ENCODE peak calls at places on chromosomes 1 and 21, in eight cellular contexts. F is T1000, B is fibroblast of pulmonary artery, Z is amniotic stem cell, S is OCI-LY7, E is substantia nigra, G is EH, U is glutamatergic neuron. H is an unnamed sample.

GRCh38 chr1:11961230-11961629 is 19.0 kb upstream of the MFN2 start:
- DNase-seq in U (no peak), B (peak), F (no peak), Z (no peak), E (peak), S (no peak), G (peak), H (peak)

GRCh38 chr1:2015383-2015735 is 3.8 kb upstream of the GABRD start:
- DNase-seq in Z (no peak), S (no peak), B (no peak), G (no peak), U (no peak), E (no peak), F (no peak), H (no peak)

GRCh38 chr1:113905435-113905861 is 322 bp downstream of the DCLRE1B start:
- DNase-seq in G (no peak), F (no peak), Z (no peak), B (no peak), S (peak), E (no peak), U (peak), H (no peak)

GRCh38 chr1:19071674-19072281 is 115.3 kb upstream of the IFFO2 start:
- DNase-seq in B (no peak), U (no peak), S (no peak), G (no peak), F (no peak), E (no peak), Z (no peak), H (no peak)

GRCh38 chr1:19384113-19384512 is 72.0 kb downstream of the SLC66A1 start:
- DNase-seq in Z (no peak), F (no peak), U (no peak), E (no peak), S (no peak), B (peak), G (peak), H (no peak)

GRCh38 chr1:217389895-217390294 is 241.0 kb downstream of the GPATCH2 start:
- DNase-seq in E (no peak), S (no peak), F (no peak), Z (no peak), G (no peak), B (no peak), U (no peak), H (no peak)

GRCh38 chr1:54643736-54644135 is 2.1 kb downstream of the MROH7 start:
- DNase-seq in S (no peak), B (no peak), F (no peak), U (no peak), Z (no peak), G (no peak), E (no peak), H (no peak)

GRCh38 chr1:179883040-179883501 is 986 bp downstream of the TOR1AIP1 start:
- DNase-seq in F (no peak), B (no peak), G (no peak), U (no peak), Z (peak), S (peak), E (no peak), H (no peak)

GRCh38 chr1:227915564-227916553 is 31.9 kb downstream of the WNT9A start:
- DNase-seq in G (no peak), B (no peak), F (no peak), Z (no peak), S (no peak), U (peak), E (no peak), H (no peak)

GRCh38 chr1:51378871-51379270 is 48.5 kb upstream of the TTC39A start:
- DNase-seq in F (no peak), U (no peak), B (peak), Z (no peak), S (no peak), E (no peak), G (no peak), H (no peak)

GRCh38 chr1:116961599-116961998 is 40.0 kb upstream of the CD101 start:
- DNase-seq in U (no peak), F (no peak), S (no peak), Z (no peak), B (no peak), G (no peak), E (no peak), H (no peak)

GRCh38 chr1:247407180-247407616 is 8.8 kb upstream of the NLRP3 start:
- DNase-seq in F (no peak), S (no peak), E (no peak), G (no peak), U (no peak), B (no peak), Z (no peak), H (no peak)

GRCh38 chr21:46110499-46111192 is 12.7 kb downstream of the COL6A2 start:
- DNase-seq in S (no peak), F (no peak), G (no peak), E (no peak), U (peak), B (no peak), Z (no peak), H (no peak)

GRCh38 chr1:175725684-175726083 is 17.7 kb downstream of the TNR start:
- DNase-seq in Z (no peak), S (peak), F (no peak), E (no peak), G (peak), U (no peak), B (peak), H (peak)

GRCh38 chr1:117229217-117229616 is 18.5 kb upstream of the VTCN1 start:
- DNase-seq in E (no peak), B (no peak), G (no peak), F (no peak), S (no peak), U (no peak), Z (no peak), H (no peak)

GRCh38 chr1:15916417-15916816 is 59.5 kb downstream of the ZBTB17 start:
- DNase-seq in S (no peak), B (no peak), F (no peak), G (peak), Z (no peak), E (no peak), U (no peak), H (peak)

GRCh38 chr1:171841050-171841910 is at the start of gene DNM3:
- DNase-seq in B (peak), U (peak), Z (peak), G (peak), E (peak), S (peak), F (peak), H (peak)

GRCh38 chr1:212485895-212486590 is 53.3 kb downstream of the NENF start:
- DNase-seq in B (peak), U (peak), S (no peak), G (peak), F (peak), Z (peak), E (no peak), H (peak)

GRCh38 chr1:150001415-150001814 is 9.1 kb downstream of the OTUD7B start:
- DNase-seq in U (no peak), E (no peak), B (peak), Z (no peak), G (no peak), S (no peak), F (no peak), H (no peak)

GRCh38 chr1:238982736-238983135 is 403.6 kb upstream of the CHRM3 start:
- DNase-seq in F (no peak), Z (no peak), G (no peak), U (no peak), E (no peak), S (no peak), B (no peak), H (no peak)

GRCh38 chr1:161949543-161949942 is 74.1 kb downstream of the OLFML2B start:
- DNase-seq in E (no peak), Z (no peak), B (no peak), S (no peak), F (no peak), G (peak), U (no peak), H (no peak)

GRCh38 chr1:165114022-165114888 is 242.3 kb downstream of the LMX1A start:
- DNase-seq in S (peak), Z (peak), E (peak), F (peak), G (peak), U (peak), B (peak), H (peak)

GRCh38 chr1:42913426-42914091 is 45.1 kb downstream of the SLC2A1 start:
- DNase-seq in F (peak), U (no peak), B (peak), Z (no peak), E (peak), S (peak), G (peak), H (peak)

GRCh38 chr1:115829023-115829674 is 11.8 kb downstream of the NHLH2 start:
- DNase-seq in F (peak), Z (peak), S (no peak), U (peak), B (peak), E (no peak), G (peak), H (peak)

GRCh38 chr1:87834941-87835340 is 506.3 kb downstream of the LMO4 start:
- DNase-seq in E (no peak), U (no peak), S (no peak), F (no peak), B (no peak), G (no peak), Z (no peak), H (no peak)

GRCh38 chr1:162720996-162721395 is 69.5 kb upstream of the HSD17B7 start:
- DNase-seq in Z (no peak), F (no peak), B (no peak), E (no peak), S (no peak), U (no peak), G (peak), H (no peak)

GRCh38 chr1:165169028-165169427 is 187.5 kb downstream of the LMX1A start:
- DNase-seq in S (no peak), G (no peak), Z (no peak), F (no peak), B (no peak), U (no peak), E (no peak), H (no peak)

GRCh38 chr1:70034403-70034802 is 171.0 kb downstream of the LRRC40 start:
- DNase-seq in B (peak), S (peak), Z (no peak), E (no peak), G (peak), U (peak), F (peak), H (peak)

GRCh38 chr21:44065428-44065827 is 41.8 kb upstream of the PWP2 start:
- DNase-seq in F (no peak), E (no peak), B (peak), Z (no peak), U (no peak), G (peak), S (no peak), H (peak)

GRCh38 chr1:160884579-160884978 is 401 bp downstream of the ITLN1 start:
- DNase-seq in G (no peak), E (no peak), B (no peak), U (no peak), F (no peak), Z (no peak), S (peak), H (no peak)

GRCh38 chr1:53376742-53377437 is 49.0 kb upstream of the LRP8 start:
- DNase-seq in S (no peak), U (peak), Z (no peak), B (no peak), F (no peak), E (no peak), G (no peak), H (no peak)

GRCh38 chr1:210397252-210397651 is 68.5 kb downstream of the HHAT start:
- DNase-seq in Z (no peak), E (no peak), B (peak), G (peak), S (no peak), U (no peak), F (no peak), H (peak)

GRCh38 chr1:43934279-43934985 is 831 bp downstream of the ARTN start:
- DNase-seq in U (peak), E (peak), F (peak), B (peak), S (peak), G (peak), Z (peak), H (peak)

H was measured in fibroblast of villous mesenchyme.